ENCODE peak calls at places on chromosomes 7 and 10, in nine cellular contexts. Z, F, M, B, Y, T, P, X and G are unnamed samples.

GRCh38 chr7:12549106-12549505 is 21.4 kb upstream of the SCIN start:
- DNase-seq in Z (no peak), F (no peak), M (no peak), B (no peak), Y (no peak), T (no peak), P (no peak), X (no peak), G (no peak)

GRCh38 chr7:119949053-119949452 is 323.9 kb upstream of the KCND2 start:
- DNase-seq in Z (no peak), F (no peak), M (no peak), B (no peak), Y (no peak), T (no peak), P (no peak), X (no peak), G (no peak)

GRCh38 chr10:124605001-124605370 is 139.2 kb downstream of the FAM53B start:
- DNase-seq in Z (no peak), F (no peak), M (no peak), B (no peak), Y (no peak), T (no peak), P (peak), X (no peak), G (no peak)

GRCh38 chr7:158017226-158018060 is 570.2 kb downstream of the PTPRN2 start:
- DNase-seq in Z (peak), F (no peak), M (no peak), B (no peak), Y (no peak), T (no peak), P (no peak), X (no peak), G (no peak)

GRCh38 chr7:152193882-152194281 is 168.4 kb downstream of the GALNT11 start:
- DNase-seq in Z (no peak), F (no peak), M (no peak), B (no peak), Y (no peak), T (no peak), P (no peak), X (no peak), G (no peak)

GRCh38 chr10:6045600-6046457 is 16.3 kb downstream of the IL2RA start:
- DNase-seq in Z (peak), F (no peak), M (no peak), B (no peak), Y (no peak), T (no peak), P (no peak), X (no peak), G (no peak)

GRCh38 chr7:143417734-143418378 is 9.2 kb upstream of the EPHA1 start:
- DNase-seq in Z (no peak), F (no peak), M (no peak), B (no peak), Y (no peak), T (no peak), P (no peak), X (no peak), G (no peak)

GRCh38 chr7:18694484-18694883 is 198.9 kb downstream of the HDAC9 start:
- DNase-seq in Z (no peak), F (no peak), M (no peak), B (no peak), Y (no peak), T (no peak), P (no peak), X (no peak), G (no peak)

DNA sequence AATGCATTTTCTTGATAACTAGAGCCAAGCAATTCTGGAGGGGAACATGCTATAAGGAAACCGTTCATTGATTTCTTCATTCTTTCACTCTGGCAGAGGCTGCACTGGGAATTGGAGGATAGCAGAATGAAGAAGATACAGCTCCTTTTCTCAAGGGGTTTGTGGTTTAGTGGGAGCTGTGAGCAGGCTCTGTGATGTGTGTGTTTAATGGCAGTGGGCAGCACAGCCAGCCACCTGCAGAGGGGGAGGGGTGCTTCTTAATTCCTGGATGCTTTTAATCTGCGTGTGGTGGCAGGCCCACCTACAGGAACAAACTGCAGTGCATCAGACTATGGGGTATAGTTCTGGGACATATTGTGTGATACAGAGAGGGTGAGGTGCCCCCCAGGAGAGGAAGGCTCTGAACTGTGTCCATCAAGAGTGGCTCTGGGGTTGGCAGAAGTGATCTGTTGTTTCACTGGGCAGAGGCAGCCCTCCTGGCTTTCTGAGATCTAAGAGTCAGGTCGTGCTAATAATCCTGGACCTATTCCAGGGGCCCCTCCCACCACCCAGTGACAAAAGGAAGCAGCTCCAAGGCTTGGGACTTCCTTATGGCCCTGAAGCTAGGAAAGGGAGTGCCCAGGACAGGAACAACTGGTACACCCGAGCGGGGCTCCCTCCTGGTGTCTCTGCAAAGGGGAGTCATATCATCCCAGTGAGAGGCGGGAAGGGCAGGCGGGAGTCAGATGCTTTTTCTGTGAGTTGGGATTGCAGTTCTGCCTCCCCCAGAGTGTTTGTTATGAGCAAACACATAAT is 32.1 kb downstream of the RPS24 start:
- DNase-seq in Z (peak), F (no peak), M (no peak), B (no peak), Y (no peak), T (no peak), P (no peak), X (peak), G (no peak)
- TF ChIP-seq CTCF in Z (no peak), F (no peak), M (no peak), B (no peak), Y (no peak), T (no peak), P (no peak), X (no peak), G (no peak)

DNA sequence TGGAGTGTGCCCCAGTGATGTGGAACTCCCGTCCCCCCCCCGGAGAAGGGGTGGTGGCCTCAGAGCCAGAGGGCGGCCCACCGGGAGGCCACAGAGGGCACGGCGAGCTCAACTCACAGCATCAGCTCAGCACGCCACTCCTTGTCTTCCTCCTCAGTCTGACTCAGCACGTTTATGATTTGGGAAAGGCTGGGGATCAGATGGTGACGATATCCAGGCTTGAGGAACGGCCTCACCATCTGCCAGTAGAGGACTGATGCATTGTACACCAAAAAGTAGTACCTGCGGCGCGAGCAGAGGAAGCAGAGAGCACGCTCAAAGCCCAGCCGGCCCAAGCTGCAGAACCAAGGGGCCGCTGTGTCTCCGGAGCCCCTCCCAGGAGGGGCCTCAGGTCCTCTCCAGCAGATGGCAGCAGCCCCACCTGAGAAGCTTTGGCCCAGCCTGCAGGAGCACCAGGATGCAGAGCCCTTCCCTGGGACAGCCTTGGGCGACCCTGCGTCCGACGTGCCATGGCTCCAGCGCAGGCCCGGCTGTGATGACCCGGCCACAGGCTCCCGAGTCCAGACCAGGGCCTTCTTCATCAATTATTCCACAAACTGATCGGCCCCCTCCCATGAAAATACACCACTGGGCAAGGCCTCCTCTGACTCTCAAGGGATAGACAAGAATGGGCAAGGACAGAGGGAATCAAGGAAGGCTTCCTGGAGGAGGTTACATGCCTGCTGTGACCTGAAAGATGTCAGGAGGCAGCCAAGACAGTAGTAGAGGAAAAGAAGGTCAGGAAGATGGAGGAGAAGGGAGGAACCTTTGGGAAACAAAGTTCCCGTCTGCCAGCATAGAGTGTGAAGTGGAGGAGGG is 3.7 kb downstream of the CFAP46 start:
- DNase-seq in Z (no peak), F (no peak), M (no peak), B (no peak), Y (no peak), T (no peak), P (peak), X (peak), G (no peak)
- TF ChIP-seq CTCF in Z (no peak), F (peak), M (no peak), B (peak), Y (peak), T (no peak), P (peak), X (no peak), G (no peak)

GRCh38 chr10:63766766-63767505 is 245.7 kb downstream of the REEP3 start:
- DNase-seq in Z (no peak), F (no peak), M (no peak), B (no peak), Y (no peak), T (no peak), P (no peak), X (no peak), G (no peak)

GRCh38 chr10:63765126-63765525 is 243.9 kb downstream of the REEP3 start:
- DNase-seq in Z (no peak), F (no peak), M (no peak), B (no peak), Y (no peak), T (no peak), P (no peak), X (no peak), G (no peak)

GRCh38 chr10:63761243-63761642 is 240.0 kb downstream of the REEP3 start:
- DNase-seq in Z (no peak), F (no peak), M (no peak), B (no peak), Y (no peak), T (no peak), P (no peak), X (no peak), G (no peak)

GRCh38 chr10:63760708-63761047 is 239.5 kb downstream of the REEP3 start:
- DNase-seq in Z (no peak), F (no peak), M (no peak), B (no peak), Y (no peak), T (no peak), P (no peak), X (no peak), G (no peak)

GRCh38 chr10:63763744-63764143 is 242.5 kb downstream of the REEP3 start:
- DNase-seq in Z (no peak), F (no peak), M (no peak), B (no peak), Y (no peak), T (no peak), P (no peak), X (no peak), G (no peak)
- TF ChIP-seq CTCF in Z (no peak), F (no peak), M (no peak), B (no peak), Y (no peak), T (no peak), P (no peak), X (no peak), G (no peak)

GRCh38 chr7:71414490-71414889 is 282.5 kb downstream of the GALNT17 start:
- DNase-seq in Z (no peak), F (no peak), M (peak), B (no peak), Y (no peak), T (no peak), P (no peak), X (no peak), G (peak)

GRCh38 chr7:71409550-71410157 is 277.7 kb downstream of the GALNT17 start:
- DNase-seq in Z (no peak), F (no peak), M (no peak), B (no peak), Y (no peak), T (no peak), P (no peak), X (no peak), G (no peak)

GRCh38 chr7:71408276-71408675 is 276.3 kb downstream of the GALNT17 start:
- DNase-seq in Z (no peak), F (no peak), M (no peak), B (no peak), Y (no peak), T (no peak), P (peak), X (no peak), G (no peak)

GRCh38 chr7:71411475-71411874 is 279.5 kb downstream of the GALNT17 start:
- DNase-seq in Z (no peak), F (no peak), M (no peak), B (no peak), Y (no peak), T (no peak), P (no peak), X (no peak), G (no peak)
- TF ChIP-seq CTCF in Z (no peak), F (no peak), M (no peak), B (no peak), Y (no peak), T (no peak), P (no peak), X (no peak), G (no peak)